ENCODE peak calls at places on chromosome X, in four cellular contexts. One of them, this sample, is unnamed.

GRCh38 chrX:130196453-130196852 is 24.7 kb downstream of the RAB33A start:
- DNase-seq in HCT116: no peak
- DNase-seq in K562: no peak
- DNase-seq in HepG2: no peak
- DNase-seq in this sample: no peak

GRCh38 chrX:3651272-3651671 is 62.2 kb downstream of the PRKX start:
- DNase-seq in K562: no peak
- DNase-seq in HCT116: peak; percentile 0
- DNase-seq in HepG2: no peak
- DNase-seq in this sample: peak; percentile 38

GRCh38 chrX:9352683-9353430 is 112.0 kb upstream of the TBL1X start:
- DNase-seq in HCT116: no peak
- DNase-seq in HepG2: peak; percentile 4
- DNase-seq in K562: peak; percentile 36
- DNase-seq in this sample: no peak

GRCh38 chrX:136767104-136767941 is 13.4 kb downstream of the ARHGEF6 start:
- DNase-seq in HepG2: peak; percentile 1
- DNase-seq in HCT116: no peak
- DNase-seq in K562: peak; percentile 67
- DNase-seq in this sample: peak; percentile 84

GRCh38 chrX:16743604-16744325 is 24.4 kb downstream of the SYAP1 start:
- DNase-seq in HCT116: no peak
- DNase-seq in HepG2: no peak
- DNase-seq in K562: no peak
- DNase-seq in this sample: no peak

GRCh38 chrX:19361701-19362100 is 18.0 kb downstream of the PDHA1 start:
- DNase-seq in HCT116: no peak
- DNase-seq in K562: no peak
- DNase-seq in HepG2: no peak
- DNase-seq in this sample: no peak

GRCh38 chrX:87941841-87942240 is 424.2 kb downstream of the KLHL4 start:
- DNase-seq in K562: no peak
- DNase-seq in HCT116: no peak
- DNase-seq in HepG2: no peak
- DNase-seq in this sample: no peak

GRCh38 chrX:71098302-71098701 is 2.7 kb downstream of the FOXO4 start:
- DNase-seq in HCT116: peak; percentile 15
- DNase-seq in HepG2: no peak
- DNase-seq in K562: peak; percentile 67
- DNase-seq in this sample: peak; percentile 66

GRCh38 chrX:17826609-17827496 is 34.2 kb downstream of the RAI2 start:
- DNase-seq in HepG2: no peak
- DNase-seq in HCT116: no peak
- DNase-seq in K562: no peak
- DNase-seq in this sample: no peak

GRCh38 chrX:16643160-16643559 is 6.8 kb upstream of the S100G start:
- DNase-seq in HepG2: no peak
- DNase-seq in K562: no peak
- DNase-seq in HCT116: no peak
- DNase-seq in this sample: no peak

GRCh38 chrX:123588723-123589122 is 144.1 kb downstream of the THOC2 start:
- DNase-seq in K562: no peak
- DNase-seq in HCT116: no peak
- DNase-seq in HepG2: no peak
- DNase-seq in this sample: no peak

GRCh38 chrX:148574247-148574973 is 74.0 kb downstream of the AFF2 start:
- DNase-seq in HepG2: no peak
- DNase-seq in HCT116: no peak
- DNase-seq in K562: no peak
- DNase-seq in this sample: no peak

GRCh38 chrX:1053072-1053471 is 159.4 kb downstream of the CRLF2 start:
- DNase-seq in K562: no peak
- DNase-seq in HepG2: no peak
- DNase-seq in HCT116: no peak
- DNase-seq in this sample: no peak

GRCh38 chrX:7090506-7091095 is 56.9 kb upstream of the STS start:
- DNase-seq in K562: no peak
- DNase-seq in HepG2: peak; percentile 58
- DNase-seq in HCT116: no peak
- DNase-seq in this sample: no peak

GRCh38 chrX:10631416-10632145 is 11.2 kb upstream of the MID1 start:
- DNase-seq in K562: no peak
- DNase-seq in HCT116: no peak
- DNase-seq in HepG2: no peak
- DNase-seq in this sample: no peak

GRCh38 chrX:65643046-65643785 is 24.2 kb upstream of the MSN start:
- DNase-seq in K562: no peak
- DNase-seq in HCT116: no peak
- DNase-seq in HepG2: no peak
- DNase-seq in this sample: no peak

GRCh38 chrX:20620301-20620700 is 353.6 kb upstream of the RPS6KA3 start:
- DNase-seq in HCT116: peak; percentile 13
- DNase-seq in HepG2: no peak
- DNase-seq in K562: no peak
- DNase-seq in this sample: no peak

GRCh38 chrX:150508461-150509367 is 59.7 kb upstream of the MTM1 start:
- DNase-seq in K562: no peak
- DNase-seq in HepG2: no peak
- DNase-seq in HCT116: no peak
- DNase-seq in this sample: no peak

GRCh38 chrX:40576291-40576690 is 4.5 kb upstream of the ATP6AP2 start:
- DNase-seq in HepG2: no peak
- DNase-seq in HCT116: no peak
- DNase-seq in K562: no peak
- DNase-seq in this sample: no peak

GRCh38 chrX:65463550-65463949 is 71.0 kb downstream of the LAS1L start:
- DNase-seq in HCT116: no peak
- DNase-seq in HepG2: no peak
- DNase-seq in K562: no peak
- DNase-seq in this sample: no peak

GRCh38 chrX:19593684-19594083 is 78.4 kb upstream of the MAP3K15 start:
- DNase-seq in HCT116: peak; percentile 3
- DNase-seq in HepG2: peak; percentile 9
- DNase-seq in K562: peak; percentile 7
- DNase-seq in this sample: peak; percentile 59

GRCh38 chrX:153953342-153953830 is 8.9 kb upstream of the RENBP start:
- DNase-seq in HCT116: no peak
- DNase-seq in K562: peak; percentile 56
- DNase-seq in HepG2: peak; percentile 14
- DNase-seq in this sample: peak; percentile 95

GRCh38 chrX:154401918-154402621 is 3.9 kb downstream of the RPL10 start:
- DNase-seq in HCT116: no peak
- DNase-seq in K562: no peak
- DNase-seq in HepG2: no peak
- DNase-seq in this sample: no peak

GRCh38 chrX:124386401-124386800 is 40.0 kb downstream of the SH2D1A start:
- DNase-seq in HCT116: no peak
- DNase-seq in HepG2: no peak
- DNase-seq in K562: no peak
- DNase-seq in this sample: no peak

GRCh38 chrX:153609917-153610833 is 11.2 kb upstream of the CCNQ start:
- DNase-seq in K562: peak; percentile 76
- DNase-seq in HepG2: peak; percentile 62
- DNase-seq in HCT116: peak; percentile 28
- DNase-seq in this sample: peak; percentile 88

GRCh38 chrX:15989716-15990115 is 133.6 kb upstream of the GRPR start:
- DNase-seq in HepG2: no peak
- DNase-seq in K562: no peak
- DNase-seq in HCT116: no peak
- DNase-seq in this sample: no peak

GRCh38 chrX:48480583-48480982 is 4.6 kb downstream of the FTSJ1 start:
- DNase-seq in K562: no peak
- DNase-seq in HepG2: no peak
- DNase-seq in HCT116: no peak
- DNase-seq in this sample: no peak

GRCh38 chrX:123590842-123591491 is 141.9 kb downstream of the THOC2 start:
- DNase-seq in HCT116: no peak
- DNase-seq in K562: no peak
- DNase-seq in HepG2: peak; percentile 0
- DNase-seq in this sample: no peak

GRCh38 chrX:114050075-114050796 is 533.6 kb upstream of the HTR2C start:
- DNase-seq in HepG2: no peak
- DNase-seq in K562: no peak
- DNase-seq in HCT116: no peak
- DNase-seq in this sample: no peak

GRCh38 chrX:1205681-1206611 is 6.5 kb downstream of the CRLF2 start:
- DNase-seq in HCT116: peak; percentile 95
- DNase-seq in HepG2: no peak
- DNase-seq in K562: peak; percentile 8
- DNase-seq in this sample: peak; percentile 8

GRCh38 chrX:27751976-27752375 is 55.8 kb upstream of the MAGEB10 start:
- DNase-seq in HepG2: no peak
- DNase-seq in K562: no peak
- DNase-seq in HCT116: no peak
- DNase-seq in this sample: no peak

GRCh38 chrX:43654431-43655150 is 1.5 kb upstream of the MAOA start:
- DNase-seq in HepG2: peak; percentile 85
- DNase-seq in K562: peak; percentile 82
- DNase-seq in HCT116: peak; percentile 74
- DNase-seq in this sample: peak; percentile 90

GRCh38 chrX:19800821-19801220 is 86.6 kb downstream of the SH3KBP1 start:
- DNase-seq in K562: no peak
- DNase-seq in HepG2: no peak
- DNase-seq in HCT116: no peak
- DNase-seq in this sample: no peak

GRCh38 chrX:20252392-20253231 is 14.1 kb downstream of the RPS6KA3 start:
- DNase-seq in HCT116: peak; percentile 26
- DNase-seq in HepG2: peak; percentile 35
- DNase-seq in K562: peak; percentile 39
- DNase-seq in this sample: peak; percentile 35

GRCh38 chrX:105725228-105725627 is 97.1 kb upstream of the NRK start:
- DNase-seq in K562: no peak
- DNase-seq in HepG2: no peak
- DNase-seq in HCT116: no peak
- DNase-seq in this sample: no peak

GRCh38 chrX:132622130-132622529 is 133.3 kb upstream of the MBNL3 start:
- DNase-seq in K562: peak; percentile 40
- DNase-seq in HepG2: no peak
- DNase-seq in HCT116: peak; percentile 8
- DNase-seq in this sample: no peak
- TF ChIP-seq ELF1 in K562: no peak
- TF ChIP-seq ELF1 in HepG2: no peak
- TF ChIP-seq ELF1 in HCT116: no peak
- TF ChIP-seq ELF1 in this sample: no peak

DNA sequence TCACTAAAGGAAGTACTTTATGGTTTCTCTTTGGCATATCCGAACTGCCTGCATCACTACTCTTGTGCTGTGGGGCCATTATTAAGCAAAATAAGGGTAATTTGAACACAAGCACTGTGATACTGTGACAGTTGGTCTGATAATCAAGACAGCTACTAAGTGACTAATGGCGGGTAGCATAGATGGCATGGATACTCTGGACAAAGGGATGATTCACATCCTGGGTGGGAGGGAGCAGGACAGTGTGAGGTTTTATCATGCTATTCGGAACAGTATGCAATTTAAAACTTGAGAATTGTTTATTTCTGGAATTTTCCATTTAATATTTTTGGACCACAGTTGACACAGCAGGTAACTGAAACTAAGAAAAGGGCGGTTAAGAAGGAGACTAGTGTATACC is 52.6 kb upstream of the CITED1 start:
- DNase-seq in HepG2: no peak
- DNase-seq in HCT116: no peak
- DNase-seq in K562: no peak
- DNase-seq in this sample: no peak
- TF ChIP-seq ELF1 in HepG2: no peak
- TF ChIP-seq ELF1 in HCT116: no peak
- TF ChIP-seq ELF1 in K562: no peak
- TF ChIP-seq ELF1 in this sample: no peak

GRCh38 chrX:47191331-47191730 is 2.3 kb upstream of the UBA1 start:
- DNase-seq in K562: no peak
- DNase-seq in HepG2: no peak
- DNase-seq in HCT116: peak; percentile 13
- DNase-seq in this sample: no peak
- TF ChIP-seq ELF1 in K562: no peak
- TF ChIP-seq ELF1 in HepG2: no peak
- TF ChIP-seq ELF1 in HCT116: no peak
- TF ChIP-seq ELF1 in this sample: no peak

DNA sequence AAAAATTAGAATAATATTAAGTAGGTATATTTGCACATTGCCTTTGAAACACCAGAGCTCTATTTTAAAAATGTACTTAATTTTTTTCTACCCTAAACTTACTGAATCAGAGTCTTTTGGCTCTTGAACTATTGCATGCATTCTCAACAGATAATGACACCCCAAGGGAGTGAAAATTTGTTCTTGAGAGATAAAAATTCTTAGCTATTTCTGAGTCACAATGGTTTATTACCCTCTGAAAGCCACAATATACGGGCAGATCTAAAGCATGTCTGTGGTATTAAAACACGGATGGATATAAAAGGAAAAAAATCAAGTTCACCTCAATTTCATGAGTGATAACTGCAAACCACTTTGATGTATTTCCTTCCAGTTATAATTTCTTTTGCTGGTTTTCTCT is 636.3 kb upstream of the FTHL17 start:
- DNase-seq in HepG2: no peak
- DNase-seq in HCT116: no peak
- DNase-seq in K562: no peak
- DNase-seq in this sample: no peak
- TF ChIP-seq ELF1 in HepG2: no peak
- TF ChIP-seq ELF1 in HCT116: no peak
- TF ChIP-seq ELF1 in K562: no peak
- TF ChIP-seq ELF1 in this sample: no peak

GRCh38 chrX:118167361-118167760 is 50.8 kb upstream of the KLHL13 start:
- DNase-seq in K562: no peak
- DNase-seq in HCT116: no peak
- DNase-seq in HepG2: no peak
- DNase-seq in this sample: no peak

GRCh38 chrX:118164138-118164537 is 47.5 kb upstream of the KLHL13 start:
- DNase-seq in K562: no peak
- DNase-seq in HepG2: no peak
- DNase-seq in HCT116: no peak
- DNase-seq in this sample: no peak
- TF ChIP-seq ELF1 in K562: no peak
- TF ChIP-seq ELF1 in HepG2: no peak
- TF ChIP-seq ELF1 in HCT116: no peak
- TF ChIP-seq ELF1 in this sample: no peak

DNA sequence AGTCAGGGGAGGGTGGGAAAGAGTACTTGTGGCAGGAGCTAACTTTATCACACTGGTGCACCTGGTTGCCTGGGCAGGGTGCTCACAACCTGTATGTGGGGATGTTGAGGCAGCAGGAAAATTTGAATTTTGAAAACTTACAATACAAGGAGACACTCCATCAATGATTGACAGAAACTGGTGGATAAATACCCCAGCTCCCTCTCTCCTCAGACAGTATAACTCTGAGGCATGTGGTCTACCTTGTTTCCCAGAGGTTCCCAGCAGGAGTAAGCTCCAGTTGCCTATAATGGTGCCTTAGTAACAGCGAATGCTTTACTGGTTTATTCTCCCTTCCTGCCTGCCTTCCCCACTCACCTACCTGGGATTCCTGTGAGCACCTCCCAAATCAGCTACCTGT is 111.7 kb upstream of the PRPS2 start:
- DNase-seq in HepG2: no peak
- DNase-seq in K562: no peak
- DNase-seq in HCT116: no peak
- DNase-seq in this sample: no peak
- TF ChIP-seq ELF1 in HepG2: no peak
- TF ChIP-seq ELF1 in K562: no peak
- TF ChIP-seq ELF1 in HCT116: no peak
- TF ChIP-seq ELF1 in this sample: no peak

This sample was measured in SK-N-SH.